ENCODE peak calls at places on chromosomes 13 and 19, in six cellular contexts. Z is upper lobe of right lung; F is uterus; Y is HCT116; A is OCI-LY7; I is naive thymus-derived CD4-positive, alpha-beta T cell. C is an unnamed sample. For H3K4me1, the result is how much of the 10 kb centered on the place peaks cover.

GRCh38 chr13:24083722-24084421 is 76.6 kb upstream of the SPATA13 start:
- DNase-seq in Z (no peak), F (no peak), Y (no peak), A (no peak), I (no peak), C (no peak)

GRCh38 chr13:45137501-45137880 is 17.2 kb downstream of the GTF2F2 start:
- DNase-seq in Z (no peak), F (no peak), Y (no peak), A (no peak), I (no peak), C (no peak)

GRCh38 chr13:28495586-28496564 is 947 bp upstream of the FLT1 start:
- DNase-seq in Z (peak), F (no peak), Y (no peak), A (no peak), I (no peak), C (no peak)

GRCh38 chr13:88005188-88005587 is 334.0 kb downstream of the SLITRK5 start:
- DNase-seq in Z (no peak), F (no peak), Y (no peak), A (no peak), I (no peak), C (no peak)

GRCh38 chr19:53102701-53103140 is 501 bp downstream of the ZNF160 start:
- DNase-seq in Z (peak), F (peak), Y (no peak), A (peak), I (peak), C (peak)

GRCh38 chr13:21319869-21320641 is 139.0 kb downstream of the ZDHHC20 start:
- DNase-seq in Z (no peak), F (no peak), Y (no peak), A (no peak), I (no peak), C (no peak)

GRCh38 chr13:24007979-24008620 is 110.8 kb upstream of the C1QTNF9B start:
- DNase-seq in Z (no peak), F (no peak), Y (no peak), A (no peak), I (no peak), C (no peak)

GRCh38 chr19:31256601-31256990 is 92.6 kb downstream of the TSHZ3 start:
- DNase-seq in Z (no peak), F (no peak), Y (no peak), A (no peak), I (no peak), C (no peak)

GRCh38 chr13:100138859-100139491 is 50.1 kb downstream of the PCCA start:
- DNase-seq in Z (no peak), F (no peak), Y (no peak), A (no peak), I (no peak), C (no peak)

GRCh38 chr13:25117312-25117711 is 21.4 kb downstream of the PABPC3 start:
- DNase-seq in Z (no peak), F (no peak), Y (no peak), A (no peak), I (no peak), C (no peak)

GRCh38 chr13:88434953-88435352 is 763.8 kb downstream of the SLITRK5 start:
- DNase-seq in Z (no peak), F (no peak), Y (no peak), A (no peak), I (no peak), C (no peak)

GRCh38 chr13:51357928-51358595 is 18.6 kb downstream of the SERPINE3 start:
- DNase-seq in Z (no peak), F (no peak), Y (no peak), A (no peak), I (no peak), C (no peak)

GRCh38 chr19:49690656-49691242 is at the start of gene CPT1C:
- DNase-seq in Z (peak), F (peak), Y (no peak), A (no peak), I (no peak), C (peak)

GRCh38 chr19:49688531-49689132 is 762 bp upstream of the ADM5 start:
- DNase-seq in Z (no peak), F (no peak), Y (no peak), A (no peak), I (no peak), C (no peak)

GRCh38 chr19:49689133-49690072 is at the start of gene ADM5:
- DNase-seq in Z (peak), F (peak), Y (no peak), A (no peak), I (no peak), C (peak)

GRCh38 chr19:49691243-49692101 is 556 bp downstream of the CPT1C start:
- DNase-seq in Z (no peak), F (peak), Y (no peak), A (no peak), I (no peak), C (no peak)

DNA sequence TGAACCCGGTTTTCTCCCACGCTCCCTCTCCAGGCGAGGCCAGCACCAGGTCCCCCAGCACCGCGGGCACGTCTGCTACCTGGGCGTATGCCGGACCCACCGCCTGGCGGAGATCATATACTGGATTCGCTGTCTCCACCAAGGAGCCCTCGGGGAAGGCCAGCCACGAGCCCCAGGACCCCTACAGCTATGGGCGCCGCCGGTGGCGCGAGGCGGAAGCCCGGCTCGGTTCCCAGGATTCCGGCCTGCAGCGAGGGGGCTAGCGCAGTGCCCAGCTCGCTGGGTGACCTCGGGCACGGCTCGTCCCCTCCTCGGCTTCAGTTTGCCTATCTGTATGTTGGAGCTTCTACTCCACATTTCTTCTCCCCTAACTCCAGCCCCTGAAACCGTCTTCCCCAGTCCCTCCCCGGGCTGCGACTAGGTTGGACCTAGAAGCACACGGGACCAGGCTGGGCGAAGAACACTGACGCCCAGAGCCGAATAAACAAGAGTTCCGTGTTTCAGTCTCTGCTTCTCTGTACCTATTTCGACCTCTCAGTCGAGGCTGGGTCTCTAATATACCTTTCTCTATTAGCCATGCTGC is 752 bp upstream of the CPT1C start:
- DNase-seq in Z (no peak), F (no peak), Y (no peak), A (no peak), I (no peak), C (no peak)
- H3K4me3 ChIP-seq in Z (peak), F (peak), Y (peak), A (no peak), I (peak), C (peak)

GRCh38 chr13:108985166-108985565 is 355.8 kb downstream of the MYO16 start:
- DNase-seq in Z (no peak), F (no peak), Y (no peak), A (no peak), I (no peak), C (no peak)

GRCh38 chr13:108983273-108983672 is 353.9 kb downstream of the MYO16 start:
- DNase-seq in Z (no peak), F (no peak), Y (no peak), A (no peak), I (no peak), C (no peak)

GRCh38 chr13:108984251-108984920 is 355.0 kb downstream of the MYO16 start:
- DNase-seq in Z (no peak), F (no peak), Y (no peak), A (no peak), I (no peak), C (no peak)

GRCh38 chr13:108981407-108981806 is 352.0 kb downstream of the MYO16 start:
- DNase-seq in Z (no peak), F (no peak), Y (no peak), A (no peak), I (no peak), C (no peak)

DNA sequence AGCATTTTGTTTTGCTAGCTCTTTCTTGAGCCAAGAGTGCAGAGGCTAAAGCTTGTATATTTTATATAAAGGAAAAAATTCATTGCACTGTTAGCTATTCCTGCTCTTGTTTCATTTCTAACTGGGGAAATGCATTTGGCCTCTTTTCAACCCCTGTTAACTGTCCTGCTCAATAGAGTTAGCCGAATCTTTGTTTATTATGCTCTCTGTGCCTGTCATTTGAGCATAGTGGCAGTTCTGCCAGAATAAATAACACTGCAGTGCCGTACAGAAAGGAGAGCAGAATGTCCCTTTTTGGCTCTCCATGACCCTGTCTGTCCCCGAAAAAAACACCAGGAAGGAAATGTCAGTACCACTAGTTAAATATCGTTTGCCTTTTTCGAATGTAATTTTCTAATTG is 350.8 kb downstream of the MYO16 start:
- DNase-seq in Z (no peak), F (no peak), Y (no peak), A (no peak), I (no peak), C (no peak)
- H3K4me1 ChIP-seq in Z (under half), F (under half), Y (under half), A (under half), I (under half), C (under half)

GRCh38 chr19:13092608-13093260 is 9.9 kb downstream of the LYL1 start:
- DNase-seq in Z (no peak), F (peak), Y (no peak), A (no peak), I (no peak), C (no peak)

GRCh38 chr19:13091400-13092161 is 11.1 kb downstream of the LYL1 start:
- DNase-seq in Z (no peak), F (peak), Y (no peak), A (no peak), I (no peak), C (no peak)

GRCh38 chr19:13093407-13094284 is 9.0 kb downstream of the LYL1 start:
- DNase-seq in Z (peak), F (peak), Y (peak), A (peak), I (peak), C (peak)

GRCh38 chr19:13090511-13091231 is 12.0 kb downstream of the LYL1 start:
- DNase-seq in Z (no peak), F (no peak), Y (no peak), A (no peak), I (no peak), C (no peak)

GRCh38 chr19:13092206-13092605 is 10.5 kb downstream of the LYL1 start:
- DNase-seq in Z (no peak), F (no peak), Y (no peak), A (no peak), I (no peak), C (no peak)
- H3K4me3 ChIP-seq in Z (no peak), F (no peak), Y (no peak), A (no peak), I (no peak), C (no peak)

GRCh38 chr13:96109125-96109524 is 19.2 kb downstream of the HS6ST3 start:
- DNase-seq in Z (no peak), F (no peak), Y (no peak), A (no peak), I (no peak), C (no peak)

GRCh38 chr13:96100457-96101220 is 10.7 kb downstream of the HS6ST3 start:
- DNase-seq in Z (no peak), F (no peak), Y (no peak), A (no peak), I (no peak), C (no peak)

DNA sequence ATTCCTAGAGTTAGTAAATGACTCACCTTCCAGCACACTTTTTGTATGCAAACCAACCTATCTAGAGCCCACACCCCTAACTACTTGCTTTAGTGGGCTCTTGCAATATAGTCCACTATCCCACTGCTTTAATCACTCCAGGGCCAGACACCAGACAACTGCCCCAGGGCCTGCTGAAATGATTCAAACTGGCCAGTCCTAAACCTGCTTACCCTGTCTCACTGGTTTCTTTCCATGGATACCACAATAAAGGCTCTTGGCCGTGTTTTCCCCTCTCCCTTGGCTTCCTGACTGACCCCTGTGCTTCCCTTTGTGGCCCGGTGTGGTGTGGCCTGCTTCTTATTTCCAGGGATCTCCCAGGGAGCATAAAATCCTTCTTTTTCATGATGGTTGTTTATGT is 14.6 kb downstream of the HS6ST3 start:
- DNase-seq in Z (no peak), F (no peak), Y (no peak), A (no peak), I (no peak), C (no peak)
- H3K4me1 ChIP-seq in Z (under half), F (under half), Y (under half), A (under half), I (under half), C (under half)

GRCh38 chr19:58229255-58229639 is 533 bp downstream of the ZNF544 start:
- DNase-seq in Z (no peak), F (no peak), Y (no peak), A (peak), I (no peak), C (peak)
- H3K4me3 ChIP-seq in Z (peak), F (peak), Y (peak), A (peak), I (peak), C (peak)

DNA sequence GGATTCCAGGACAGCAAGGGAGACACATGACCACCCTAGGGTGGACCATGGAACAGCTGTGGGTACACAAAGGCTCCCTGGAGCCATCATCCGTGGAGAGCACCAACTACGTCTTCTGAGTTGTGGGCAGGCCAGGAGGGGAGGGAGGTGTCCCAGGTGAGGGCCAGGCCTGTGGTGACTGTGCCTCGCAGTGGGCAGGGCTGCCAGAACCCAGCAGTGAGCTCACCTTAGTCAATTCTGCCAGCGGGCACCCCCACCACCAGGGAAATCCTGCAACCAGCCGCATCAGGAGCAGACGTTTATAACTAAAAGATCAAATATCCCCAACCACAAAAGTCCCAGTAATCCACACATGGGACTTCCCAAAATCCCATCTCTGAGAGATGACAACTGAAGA is 19.6 kb downstream of the ELL start:
- DNase-seq in Z (no peak), F (no peak), Y (no peak), A (no peak), I (no peak), C (no peak)
- H3K4me1 ChIP-seq in Z (half or more), F (under half), Y (under half), A (under half), I (under half), C (under half)